ENCODE peak calls at places on chromosomes 3 and 15, in five cellular contexts. K is EL; Y is lung microvascular endothelial cell; M is activated naive CD8-positive, alpha-beta T cell treated with anti-CD3 and anti-CD28 coated beads, Interleukin-2, amount 50 U/mL, for 24 hours; T is NCI-H460. D is an unnamed sample.

GRCh38 chr3:29067014-29067413 is 213.9 kb upstream of the RBMS3 start:
- DNase-seq in K (peak), Y (no peak), M (no peak), T (no peak), D (no peak)

GRCh38 chr15:89370120-89371077 is 35.8 kb upstream of the POLG start:
- DNase-seq in K (no peak), Y (no peak), M (no peak), T (no peak), D (no peak)

GRCh38 chr15:74302821-74303359 is 64.6 kb downstream of the CYP11A1 start:
- DNase-seq in K (no peak), Y (peak), M (peak), T (no peak), D (no peak)

GRCh38 chr15:89475688-89476087 is 20.7 kb downstream of the RHCG start:
- DNase-seq in K (no peak), Y (no peak), M (no peak), T (no peak), D (no peak)

GRCh38 chr3:169777822-169778221 is 4.6 kb downstream of the MYNN start:
- DNase-seq in K (no peak), Y (no peak), M (no peak), T (no peak), D (no peak)

GRCh38 chr3:196275126-196275525 is 12.4 kb downstream of the PCYT1A start:
- DNase-seq in K (no peak), Y (no peak), M (no peak), T (no peak), D (no peak)

GRCh38 chr3:1068985-1069384 is 23.8 kb upstream of the CNTN6 start:
- DNase-seq in K (no peak), Y (no peak), M (no peak), T (no peak), D (peak)

GRCh38 chr3:58203541-58203940 is 7.2 kb downstream of the DNASE1L3 start:
- DNase-seq in K (peak), Y (no peak), M (no peak), T (no peak), D (no peak)

GRCh38 chr15:100572362-100572983 is 29.5 kb downstream of the LINS1 start:
- DNase-seq in K (no peak), Y (peak), M (no peak), T (peak), D (no peak)

GRCh38 chr15:68583936-68584703 is 5.3 kb downstream of the CORO2B start:
- DNase-seq in K (no peak), Y (no peak), M (no peak), T (no peak), D (no peak)

GRCh38 chr15:71823801-71824200 is 13.4 kb downstream of the NR2E3 start:
- DNase-seq in K (no peak), Y (no peak), M (no peak), T (no peak), D (no peak)

GRCh38 chr3:150362515-150363302 is 45.4 kb upstream of the TSC22D2 start:
- DNase-seq in K (no peak), Y (no peak), M (no peak), T (no peak), D (no peak)

GRCh38 chr3:138297059-138297607 is 32.5 kb downstream of the NME9 start:
- DNase-seq in K (no peak), Y (no peak), M (no peak), T (no peak), D (no peak)

GRCh38 chr3:156448300-156448699 is 106.6 kb downstream of the SSR3 start:
- DNase-seq in K (peak), Y (no peak), M (peak), T (no peak), D (no peak)

GRCh38 chr3:12484198-12484982 is at the start of gene TSEN2:
- DNase-seq in K (peak), Y (peak), M (peak), T (peak), D (peak)

GRCh38 chr15:83200162-83200561 is 7.5 kb downstream of the HDGFL3 start:
- DNase-seq in K (peak), Y (no peak), M (peak), T (no peak), D (no peak)

GRCh38 chr15:88454867-88455810 is 12.0 kb downstream of the MRPL46 start:
- DNase-seq in K (peak), Y (peak), M (peak), T (peak), D (no peak)